ENCODE peak calls at places on chromosomes 4 and X, in seven cellular contexts. One of them, this sample, is unnamed.

GRCh38 chrX:14872851-14873675 is at the start of the genes FANCB and MOSPD2:
- DNase-seq in nephron progenitor cell: peak; percentile 91
- DNase-seq in dorsolateral prefrontal cortex: peak; percentile 89
- DNase-seq in cardiac muscle cell: peak; percentile 93
- DNase-seq in GM12865: peak; percentile 95
- DNase-seq in AG10803: peak; percentile 94
- DNase-seq in cardiac fibroblast: peak; percentile 96
- DNase-seq in this sample: peak; percentile 92

GRCh38 chrX:103413981-103414380 is 37.6 kb downstream of the BEX3 start:
- DNase-seq in nephron progenitor cell: no peak
- DNase-seq in cardiac fibroblast: no peak
- DNase-seq in cardiac muscle cell: no peak
- DNase-seq in dorsolateral prefrontal cortex: peak; percentile 47
- DNase-seq in AG10803: no peak
- DNase-seq in GM12865: no peak
- DNase-seq in this sample: no peak

GRCh38 chrX:108439961-108440696 is 491 bp downstream of the COL4A5 start:
- DNase-seq in GM12865: no peak
- DNase-seq in cardiac muscle cell: peak; percentile 67
- DNase-seq in dorsolateral prefrontal cortex: no peak
- DNase-seq in nephron progenitor cell: peak; percentile 59
- DNase-seq in AG10803: peak; percentile 1
- DNase-seq in cardiac fibroblast: peak; percentile 38
- DNase-seq in this sample: no peak

GRCh38 chrX:46922601-46923000 is 10.4 kb downstream of the JADE3 start:
- DNase-seq in AG10803: no peak
- DNase-seq in dorsolateral prefrontal cortex: no peak
- DNase-seq in cardiac muscle cell: no peak
- DNase-seq in GM12865: no peak
- DNase-seq in cardiac fibroblast: no peak
- DNase-seq in nephron progenitor cell: no peak
- DNase-seq in this sample: no peak

GRCh38 chr4:7063362-7063761 is 4.5 kb downstream of the GRPEL1 start:
- DNase-seq in AG10803: no peak
- DNase-seq in dorsolateral prefrontal cortex: peak; percentile 10
- DNase-seq in cardiac muscle cell: no peak
- DNase-seq in cardiac fibroblast: no peak
- DNase-seq in GM12865: no peak
- DNase-seq in nephron progenitor cell: no peak
- DNase-seq in this sample: no peak

GRCh38 chr4:130632731-130633604 is 1537.0 kb downstream of the C4orf33 start:
- DNase-seq in dorsolateral prefrontal cortex: no peak
- DNase-seq in AG10803: no peak
- DNase-seq in cardiac fibroblast: no peak
- DNase-seq in GM12865: no peak
- DNase-seq in cardiac muscle cell: no peak
- DNase-seq in nephron progenitor cell: no peak
- DNase-seq in this sample: peak; percentile 17

GRCh38 chrX:120205816-120206753 is 44.5 kb upstream of the ZBTB33 start:
- DNase-seq in dorsolateral prefrontal cortex: no peak
- DNase-seq in AG10803: no peak
- DNase-seq in cardiac muscle cell: no peak
- DNase-seq in cardiac fibroblast: no peak
- DNase-seq in nephron progenitor cell: no peak
- DNase-seq in GM12865: no peak
- DNase-seq in this sample: no peak

GRCh38 chr4:168831919-168832745 is 177.9 kb downstream of the CBR4 start:
- DNase-seq in nephron progenitor cell: peak; percentile 82
- DNase-seq in dorsolateral prefrontal cortex: peak; percentile 36
- DNase-seq in AG10803: peak; percentile 73
- DNase-seq in cardiac fibroblast: peak; percentile 81
- DNase-seq in GM12865: peak; percentile 45
- DNase-seq in cardiac muscle cell: peak; percentile 90
- DNase-seq in this sample: peak; percentile 63

GRCh38 chr4:125021189-125021588 is 293.6 kb upstream of the FAT4 start:
- DNase-seq in nephron progenitor cell: no peak
- DNase-seq in dorsolateral prefrontal cortex: no peak
- DNase-seq in cardiac muscle cell: no peak
- DNase-seq in GM12865: no peak
- DNase-seq in cardiac fibroblast: no peak
- DNase-seq in AG10803: no peak
- DNase-seq in this sample: no peak

GRCh38 chrX:25015486-25016360 is at the start of gene ARX:
- DNase-seq in AG10803: peak; percentile 40
- DNase-seq in cardiac muscle cell: peak; percentile 96
- DNase-seq in nephron progenitor cell: peak; percentile 82
- DNase-seq in GM12865: peak; percentile 46
- DNase-seq in dorsolateral prefrontal cortex: peak; percentile 71
- DNase-seq in cardiac fibroblast: peak; percentile 47
- DNase-seq in this sample: no peak

GRCh38 chr4:94306713-94307112 is 35.9 kb downstream of the HPGDS start:
- DNase-seq in nephron progenitor cell: no peak
- DNase-seq in dorsolateral prefrontal cortex: no peak
- DNase-seq in GM12865: no peak
- DNase-seq in cardiac fibroblast: peak; percentile 71
- DNase-seq in AG10803: peak; percentile 7
- DNase-seq in cardiac muscle cell: no peak
- DNase-seq in this sample: no peak

GRCh38 chr4:71251266-71251665 is 87.6 kb upstream of the SLC4A4 start:
- DNase-seq in cardiac muscle cell: no peak
- DNase-seq in nephron progenitor cell: no peak
- DNase-seq in dorsolateral prefrontal cortex: no peak
- DNase-seq in cardiac fibroblast: peak; percentile 42
- DNase-seq in GM12865: no peak
- DNase-seq in AG10803: peak; percentile 94
- DNase-seq in this sample: peak; percentile 83

GRCh38 chrX:66616944-66617343 is 21.9 kb downstream of the EDA2R start:
- DNase-seq in cardiac muscle cell: no peak
- DNase-seq in AG10803: no peak
- DNase-seq in cardiac fibroblast: no peak
- DNase-seq in GM12865: no peak
- DNase-seq in nephron progenitor cell: no peak
- DNase-seq in dorsolateral prefrontal cortex: no peak
- DNase-seq in this sample: no peak

GRCh38 chr4:186604124-186604627 is 48.8 kb upstream of the MTNR1A start:
- DNase-seq in dorsolateral prefrontal cortex: no peak
- DNase-seq in cardiac muscle cell: no peak
- DNase-seq in AG10803: no peak
- DNase-seq in cardiac fibroblast: no peak
- DNase-seq in GM12865: no peak
- DNase-seq in nephron progenitor cell: no peak
- DNase-seq in this sample: no peak

GRCh38 chr4:15343581-15343980 is 84.3 kb upstream of the C1QTNF7 start:
- DNase-seq in AG10803: no peak
- DNase-seq in dorsolateral prefrontal cortex: no peak
- DNase-seq in GM12865: no peak
- DNase-seq in cardiac fibroblast: no peak
- DNase-seq in nephron progenitor cell: no peak
- DNase-seq in cardiac muscle cell: no peak
- DNase-seq in this sample: no peak

GRCh38 chr4:76571274-76571673 is 136.2 kb downstream of the SHROOM3 start:
- DNase-seq in dorsolateral prefrontal cortex: no peak
- DNase-seq in cardiac fibroblast: no peak
- DNase-seq in AG10803: no peak
- DNase-seq in nephron progenitor cell: no peak
- DNase-seq in cardiac muscle cell: no peak
- DNase-seq in GM12865: no peak
- DNase-seq in this sample: no peak

GRCh38 chr4:186029731-186030421 is 39.1 kb upstream of the TLR3 start:
- DNase-seq in cardiac muscle cell: no peak
- DNase-seq in dorsolateral prefrontal cortex: peak; percentile 33
- DNase-seq in cardiac fibroblast: peak; percentile 94
- DNase-seq in nephron progenitor cell: peak; percentile 9
- DNase-seq in GM12865: no peak
- DNase-seq in AG10803: peak; percentile 55
- DNase-seq in this sample: peak; percentile 12

GRCh38 chrX:81377329-81377728 is 175.4 kb downstream of the SH3BGRL start:
- DNase-seq in GM12865: peak; percentile 13
- DNase-seq in cardiac muscle cell: peak; percentile 17
- DNase-seq in nephron progenitor cell: no peak
- DNase-seq in AG10803: peak; percentile 24
- DNase-seq in dorsolateral prefrontal cortex: no peak
- DNase-seq in cardiac fibroblast: peak; percentile 47
- DNase-seq in this sample: peak; percentile 7

GRCh38 chrX:109954333-109954732 is 48.6 kb upstream of the TMEM164 start:
- DNase-seq in AG10803: peak; percentile 23
- DNase-seq in cardiac muscle cell: no peak
- DNase-seq in nephron progenitor cell: no peak
- DNase-seq in GM12865: no peak
- DNase-seq in dorsolateral prefrontal cortex: no peak
- DNase-seq in cardiac fibroblast: peak; percentile 59
- DNase-seq in this sample: peak; percentile 27

GRCh38 chr4:108512615-108513505 is 107.5 kb upstream of the RPL34 start:
- DNase-seq in GM12865: peak; percentile 47
- DNase-seq in dorsolateral prefrontal cortex: no peak
- DNase-seq in nephron progenitor cell: peak; percentile 62
- DNase-seq in AG10803: peak; percentile 38
- DNase-seq in cardiac muscle cell: peak; percentile 81
- DNase-seq in cardiac fibroblast: peak; percentile 38
- DNase-seq in this sample: peak; percentile 13

GRCh38 chr4:47068986-47069385 is 37.6 kb downstream of the GABRB1 start:
- DNase-seq in dorsolateral prefrontal cortex: no peak
- DNase-seq in GM12865: no peak
- DNase-seq in cardiac muscle cell: no peak
- DNase-seq in AG10803: no peak
- DNase-seq in cardiac fibroblast: peak; percentile 5
- DNase-seq in nephron progenitor cell: no peak
- DNase-seq in this sample: no peak

GRCh38 chrX:131816551-131817136 is 206.5 kb upstream of the STK26 start:
- DNase-seq in dorsolateral prefrontal cortex: peak; percentile 78
- DNase-seq in AG10803: peak; percentile 67
- DNase-seq in GM12865: peak; percentile 35
- DNase-seq in cardiac fibroblast: no peak
- DNase-seq in nephron progenitor cell: no peak
- DNase-seq in cardiac muscle cell: no peak
- DNase-seq in this sample: peak; percentile 4

DNA sequence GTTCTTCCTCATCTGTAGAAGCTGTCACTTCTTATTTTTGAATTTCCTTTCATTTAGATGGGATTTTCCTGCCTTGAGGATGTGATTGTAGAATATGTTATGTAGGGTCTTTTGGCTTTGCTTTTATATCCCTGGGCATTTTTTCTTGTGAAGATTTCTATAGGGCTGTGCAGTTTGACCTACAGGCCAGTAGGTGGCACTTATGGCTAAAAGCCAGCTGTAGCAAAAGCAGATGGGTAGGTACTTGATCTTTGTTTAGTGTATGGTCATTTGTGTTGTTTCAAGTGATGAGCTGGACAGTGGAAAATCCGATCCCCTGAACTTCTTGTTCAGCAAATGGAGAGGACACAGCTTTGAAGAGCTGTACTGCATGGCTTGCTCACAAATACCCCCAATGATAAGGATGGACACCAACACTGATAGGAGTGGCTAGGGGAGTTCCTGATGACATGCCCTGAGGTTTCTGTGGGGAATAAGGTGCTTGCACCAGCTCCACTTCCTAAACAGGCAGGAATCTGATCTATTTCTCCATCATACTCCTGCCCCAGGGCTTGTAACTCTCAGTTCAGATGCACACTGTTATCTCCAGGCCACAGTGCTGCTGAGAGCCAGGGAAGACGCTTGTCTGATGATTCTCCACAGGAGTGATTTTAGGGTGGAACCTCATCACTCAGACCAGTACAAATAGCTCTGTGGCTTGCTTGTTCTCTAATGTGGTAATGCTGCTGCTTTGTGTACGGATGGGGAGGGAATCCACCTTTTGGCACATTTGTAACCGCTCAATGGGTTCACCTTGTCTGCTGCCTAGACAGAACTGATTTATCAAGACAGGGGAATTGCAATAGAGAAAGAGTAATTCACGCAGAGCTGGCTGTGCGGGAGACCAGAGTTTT is 417.1 kb upstream of the MAGEB16 start:
- DNase-seq in cardiac fibroblast: peak; percentile 12
- DNase-seq in AG10803: peak; percentile 1
- DNase-seq in dorsolateral prefrontal cortex: no peak
- DNase-seq in cardiac muscle cell: peak; percentile 47
- DNase-seq in GM12865: peak; percentile 8
- DNase-seq in nephron progenitor cell: no peak
- DNase-seq in this sample: no peak
- TF ChIP-seq CTCF in cardiac fibroblast: peak; percentile 24
- TF ChIP-seq CTCF in AG10803: peak; percentile 31
- TF ChIP-seq CTCF in dorsolateral prefrontal cortex: peak; percentile 51
- TF ChIP-seq CTCF in cardiac muscle cell: peak; percentile 42
- TF ChIP-seq CTCF in GM12865: peak; percentile 53
- TF ChIP-seq CTCF in nephron progenitor cell: peak; percentile 57
- TF ChIP-seq CTCF in this sample: peak; percentile 66

DNA sequence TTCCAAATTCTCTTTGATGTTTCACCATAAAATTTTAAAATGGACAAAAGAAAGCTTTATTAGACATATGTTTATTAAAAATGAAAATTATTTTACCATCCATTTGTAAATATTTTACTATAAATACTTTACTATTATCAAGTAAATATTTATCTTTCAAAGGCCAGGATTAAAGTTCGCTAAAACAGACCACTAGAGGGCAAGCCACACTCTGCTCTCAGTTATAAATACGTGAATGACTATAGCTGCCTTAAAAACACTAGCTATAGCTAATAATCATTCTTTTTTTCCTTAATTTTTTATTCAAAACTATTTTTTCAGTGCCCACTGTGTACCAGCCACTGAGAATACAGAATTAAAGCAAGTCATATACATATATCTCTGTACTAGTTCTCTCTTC is 38.6 kb downstream of the UNC5C start:
- DNase-seq in cardiac muscle cell: peak; percentile 59
- DNase-seq in nephron progenitor cell: no peak
- DNase-seq in GM12865: peak; percentile 19
- DNase-seq in dorsolateral prefrontal cortex: no peak
- DNase-seq in AG10803: no peak
- DNase-seq in cardiac fibroblast: peak; percentile 62
- DNase-seq in this sample: no peak
- TF ChIP-seq CTCF in cardiac muscle cell: peak; percentile 65
- TF ChIP-seq CTCF in nephron progenitor cell: peak; percentile 69
- TF ChIP-seq CTCF in GM12865: peak; percentile 41
- TF ChIP-seq CTCF in dorsolateral prefrontal cortex: peak; percentile 71
- TF ChIP-seq CTCF in AG10803: peak; percentile 47
- TF ChIP-seq CTCF in cardiac fibroblast: peak; percentile 64
- TF ChIP-seq CTCF in this sample: peak; percentile 73

GRCh38 chr4:150582101-150582565 is at the start of gene MAB21L2:
- DNase-seq in cardiac muscle cell: peak; percentile 10
- DNase-seq in nephron progenitor cell: peak; percentile 18
- DNase-seq in cardiac fibroblast: no peak
- DNase-seq in AG10803: no peak
- DNase-seq in GM12865: no peak
- DNase-seq in dorsolateral prefrontal cortex: no peak
- DNase-seq in this sample: no peak
- TF ChIP-seq CTCF in cardiac muscle cell: no peak
- TF ChIP-seq CTCF in nephron progenitor cell: no peak
- TF ChIP-seq CTCF in cardiac fibroblast: no peak
- TF ChIP-seq CTCF in AG10803: no peak
- TF ChIP-seq CTCF in GM12865: no peak
- TF ChIP-seq CTCF in dorsolateral prefrontal cortex: no peak
- TF ChIP-seq CTCF in this sample: no peak

DNA sequence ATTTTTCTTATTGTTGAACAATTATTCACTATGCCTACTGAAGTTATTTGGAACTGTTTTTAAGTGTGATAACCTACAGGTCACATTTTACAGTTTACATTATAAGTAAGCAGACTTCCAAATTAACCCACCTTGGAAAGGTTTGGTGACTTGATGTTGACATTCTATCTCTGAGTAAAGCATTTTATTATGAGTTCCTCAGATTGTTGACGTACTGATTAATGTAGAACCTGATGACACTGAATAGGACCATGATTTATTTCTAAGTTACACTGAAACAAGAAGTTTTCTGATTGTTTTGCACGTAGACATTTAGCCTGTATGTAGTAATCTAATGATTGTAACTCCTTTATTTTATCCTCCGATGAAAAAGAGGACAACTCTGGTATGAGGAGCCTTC is 17.0 kb upstream of the CXCL3 start:
- DNase-seq in nephron progenitor cell: no peak
- DNase-seq in dorsolateral prefrontal cortex: no peak
- DNase-seq in cardiac fibroblast: no peak
- DNase-seq in AG10803: no peak
- DNase-seq in GM12865: no peak
- DNase-seq in cardiac muscle cell: no peak
- DNase-seq in this sample: no peak
- TF ChIP-seq CTCF in nephron progenitor cell: no peak
- TF ChIP-seq CTCF in dorsolateral prefrontal cortex: no peak
- TF ChIP-seq CTCF in cardiac fibroblast: no peak
- TF ChIP-seq CTCF in AG10803: no peak
- TF ChIP-seq CTCF in GM12865: no peak
- TF ChIP-seq CTCF in cardiac muscle cell: no peak
- TF ChIP-seq CTCF in this sample: no peak

This sample was measured in HFFc6.